ENCODE peak calls at places on chromosomes 13 and 19, in four cellular contexts. K is HepG2, F is K562, S is SK-N-SH. H is an unnamed sample.

GRCh38 chr13:42377640-42378382 is 105.9 kb downstream of the AKAP11 start:
- DNase-seq in F (no peak), K (no peak), S (no peak), H (peak; percentile 100)

GRCh38 chr13:98026457-98026857 is 73.0 kb downstream of the IPO5 start:
- DNase-seq in S (no peak), K (peak; percentile 96), F (no peak), H (no peak)

GRCh38 chr13:54433511-54434206 is 1405.0 kb downstream of the OLFM4 start:
- DNase-seq in F (no peak), S (no peak), K (peak; percentile 10), H (no peak)

GRCh38 chr13:77431449-77431848 is 104.1 kb upstream of the SCEL start:
- DNase-seq in F (no peak), S (no peak), K (no peak), H (peak; percentile 42)

GRCh38 chr19:17950310-17951150 is 16.4 kb upstream of the KCNN1 start:
- DNase-seq in S (no peak), F (peak; percentile 45), K (no peak), H (no peak)

GRCh38 chr19:7772752-7773291 is 9.8 kb downstream of the CLEC4M start:
- DNase-seq in K (no peak), F (no peak), S (no peak), H (peak; percentile 68)

GRCh38 chr13:91308299-91308698 is 39.2 kb upstream of the MIR17HG start:
- DNase-seq in F (no peak), K (no peak), S (no peak), H (no peak)

GRCh38 chr13:46963874-46964273 is 67.0 kb upstream of the HTR2A start:
- DNase-seq in F (no peak), S (no peak), K (no peak), H (no peak)

GRCh38 chr13:108920137-108920536 is 290.7 kb downstream of the MYO16 start:
- DNase-seq in K (no peak), F (no peak), S (no peak), H (no peak)

GRCh38 chr19:33868076-33868735 is 71.5 kb downstream of the KCTD15 start:
- DNase-seq in K (no peak), S (peak; percentile 75), F (no peak), H (no peak)

GRCh38 chr13:28655566-28655965 is 3.4 kb upstream of the POMP start:
- DNase-seq in F (no peak), K (no peak), S (no peak), H (no peak)

GRCh38 chr19:31418055-31418454 is 68.8 kb upstream of the TSHZ3 start:
- DNase-seq in F (no peak), S (no peak), K (no peak), H (no peak)

GRCh38 chr19:28294395-28294794 is 918.6 kb downstream of the UQCRFS1 start:
- DNase-seq in F (no peak), K (no peak), S (no peak), H (no peak)

GRCh38 chr13:51455532-51455931 is 2.7 kb upstream of the INTS6 start:
- DNase-seq in F (no peak), K (no peak), S (no peak), H (no peak)

GRCh38 chr13:114012921-114013320 is 39.0 kb upstream of the C13orf46 start:
- DNase-seq in K (no peak), F (no peak), S (no peak), H (no peak)

GRCh38 chr13:45292176-45292575 is 48.8 kb downstream of the TPT1 start:
- DNase-seq in K (no peak), F (no peak), S (no peak), H (no peak)

GRCh38 chr13:110359840-110360301 is 52.8 kb downstream of the COL4A2 start:
- DNase-seq in F (no peak), S (no peak), K (no peak), H (no peak)

GRCh38 chr19:920051-920857 is 3.1 kb downstream of the KISS1R start:
- DNase-seq in S (no peak), F (no peak), K (no peak), H (no peak)

GRCh38 chr13:19618925-19619324 is 14.5 kb upstream of the MPHOSPH8 start:
- DNase-seq in S (peak; percentile 49), F (peak; percentile 30), K (peak; percentile 79), H (no peak)

GRCh38 chr13:110312669-110313031 is 5.6 kb downstream of the COL4A2 start:
- DNase-seq in S (no peak), F (no peak), K (no peak), H (no peak)

GRCh38 chr13:40456397-40456958 is 210.0 kb downstream of the FOXO1 start:
- DNase-seq in F (no peak), K (no peak), S (no peak), H (no peak)

GRCh38 chr13:52348983-52349780 is 56.8 kb downstream of the THSD1 start:
- DNase-seq in F (no peak), K (no peak), S (no peak), H (no peak)

GRCh38 chr13:20340136-20340758 is 108.1 kb upstream of the GJB6 start:
- DNase-seq in K (no peak), S (no peak), F (no peak), H (no peak)

DNA sequence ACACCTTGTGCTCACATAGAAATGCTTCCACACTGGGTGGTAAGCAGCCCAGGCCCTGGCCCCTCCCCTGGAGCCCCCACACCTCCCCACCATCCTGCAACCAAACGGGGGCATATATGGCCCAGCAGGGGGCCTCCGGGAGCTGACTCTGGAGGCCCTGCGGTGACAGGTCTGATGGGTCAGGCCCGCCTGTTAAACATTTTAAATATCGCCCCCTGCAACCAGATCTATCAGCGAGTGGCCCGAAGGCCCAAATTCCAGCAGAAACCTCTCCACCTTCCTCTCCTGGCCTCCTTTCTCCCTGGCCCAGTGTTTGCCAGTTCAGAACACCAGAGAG is 48.0 kb upstream of the KATNAL1 start:
- DNase-seq in K (peak; percentile 49), S (peak; percentile 51), F (peak; percentile 51), H (no peak)
- TF ChIP-seq POLR2AphosphoS5 in K (no peak), S (no peak), F (no peak), H (no peak)

GRCh38 chr19:21022996-21023395 is 2.5 kb downstream of the ZNF430 start:
- DNase-seq in K (peak; percentile 15), S (no peak), F (no peak), H (no peak)
- TF ChIP-seq FOXM1 in K (no peak), S (no peak), F (no peak), H (no peak)

DNA sequence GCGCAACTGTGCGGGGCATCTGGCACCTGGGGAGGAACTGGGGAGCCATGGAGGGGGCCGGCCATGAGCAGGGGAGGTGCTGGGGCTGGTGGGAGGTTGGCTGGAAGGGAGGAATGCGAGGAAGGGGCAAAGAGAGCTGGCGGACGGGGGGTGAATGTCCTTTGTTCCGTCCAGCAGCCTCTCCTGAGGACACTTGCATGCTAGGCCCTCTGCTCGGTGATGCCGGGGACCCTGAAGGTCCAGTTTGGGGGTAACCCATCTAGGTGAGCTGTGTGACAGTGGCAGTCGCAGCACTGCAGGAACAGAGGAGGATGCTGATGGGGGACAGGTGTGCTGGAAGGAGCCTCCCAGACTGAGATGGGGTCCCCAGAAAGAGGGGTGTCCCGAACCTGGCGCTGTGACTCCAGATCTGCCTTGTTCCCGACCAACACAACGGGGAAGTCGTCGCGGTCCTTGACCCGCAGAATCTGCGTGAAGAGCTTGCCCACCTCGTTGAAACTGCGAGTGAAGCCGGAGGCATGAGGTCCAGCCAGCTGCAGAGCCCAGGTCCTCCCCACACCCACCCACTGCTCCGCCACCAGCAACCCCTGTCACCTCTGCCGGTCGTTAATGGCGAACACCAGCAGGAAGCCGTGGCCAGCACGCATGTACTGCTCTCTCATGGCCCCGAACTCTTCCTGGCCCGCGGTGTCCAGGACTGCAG is 3.6 kb downstream of the RRAS start:
- DNase-seq in S (no peak), F (no peak), K (no peak), H (no peak)
- TF ChIP-seq POLR2AphosphoS5 in S (no peak), F (no peak), K (no peak), H (no peak)

GRCh38 chr19:45250832-45251451 is at the start of gene MARK4:
- DNase-seq in S (peak; percentile 99), F (peak; percentile 96), K (no peak), H (no peak)
- TF ChIP-seq FOXM1 in S (no peak), F (no peak), K (no peak), H (no peak)

H was measured in GM12878.